ENCODE peak calls at places on chromosomes 16 and 17, in nine cellular contexts. A is stimulated activated CD8-positive, alpha-beta memory T cell treated with anti-CD3 and anti-CD28 coated beads, Interleukin-15, amount 100 ng/mL, for 4 hours; N is tibial nerve; T is activated CD8-positive, alpha-beta memory T cell treated with anti-CD3 and anti-CD28 coated beads for 1 hour; O is lower lobe of right lung; F is stimulated activated CD4-positive, alpha-beta T cell treated with anti-CD3 and anti-CD28 coated beads, TNF-alpha, amount 100 ng/mL, for 24 hours; P is KG1; C is colonic mucosa; J is effector memory CD4-positive, alpha-beta T cell. K is an unnamed sample.
A peak's percentile ranks its signal among the peaks of the same experiment; 100 is the strongest.

GRCh38 chr16:87170310-87170709 is 146.9 kb downstream of the C16orf95 start:
- DNase-seq in A (no peak), N (no peak), T (no peak), O (no peak), F (no peak), P (no peak), C (no peak), J (no peak), K (no peak)

GRCh38 chr16:53692146-53692545 is 11.5 kb downstream of the RPGRIP1L start:
- DNase-seq in A (no peak), N (no peak), T (no peak), O (no peak), F (no peak), P (no peak), C (no peak), J (no peak), K (no peak)

GRCh38 chr16:69112285-69113129 is 7.1 kb downstream of the HAS3 start:
- DNase-seq in A (no peak), N (peak; percentile 32), T (no peak), O (peak; percentile 75), F (peak; percentile 60), P (peak; percentile 10), C (peak; percentile 64), J (peak; percentile 23), K (no peak)

GRCh38 chr16:64914-65255 is 7.5 kb downstream of the RHBDF1 start:
- DNase-seq in A (no peak), N (no peak), T (no peak), O (no peak), F (no peak), P (no peak), C (no peak), J (no peak), K (no peak)

GRCh38 chr16:82248677-82249076 is 78.7 kb upstream of the MPHOSPH6 start:
- DNase-seq in A (no peak), N (no peak), T (no peak), O (no peak), F (no peak), P (no peak), C (no peak), J (no peak), K (no peak)

GRCh38 chr17:44345497-44346026 is 460 bp downstream of the GRN start:
- DNase-seq in A (no peak), N (peak; percentile 43), T (no peak), O (no peak), F (peak; percentile 34), P (peak; percentile 51), C (peak; percentile 75), J (peak; percentile 26), K (no peak)

GRCh38 chr17:7988750-7989178 is 13.7 kb upstream of the GUCY2D start:
- DNase-seq in A (no peak), N (peak; percentile 94), T (no peak), O (no peak), F (no peak), P (peak; percentile 75), C (peak; percentile 82), J (peak; percentile 28), K (peak; percentile 62)

GRCh38 chr17:19264681-19265080 is 27.5 kb downstream of the EPN2 start:
- DNase-seq in A (no peak), N (no peak), T (no peak), O (no peak), F (no peak), P (no peak), C (no peak), J (no peak), K (no peak)

GRCh38 chr16:47141773-47142468 is 1.8 kb downstream of the NETO2 start:
- DNase-seq in A (peak; percentile 53), N (peak; percentile 76), T (peak; percentile 65), O (peak; percentile 82), F (peak; percentile 78), P (peak; percentile 38), C (peak; percentile 92), J (peak; percentile 73), K (peak; percentile 31)

GRCh38 chr16:55439101-55439690 is 39.8 kb upstream of the MMP2 start:
- DNase-seq in A (no peak), N (no peak), T (no peak), O (no peak), F (no peak), P (no peak), C (no peak), J (no peak), K (no peak)

GRCh38 chr16:56788435-56788834 is 58.5 kb downstream of the NUP93 start:
- DNase-seq in A (no peak), N (no peak), T (no peak), O (no peak), F (no peak), P (no peak), C (no peak), J (no peak), K (no peak)

GRCh38 chr16:48507346-48507745 is 102.6 kb downstream of the N4BP1 start:
- DNase-seq in A (no peak), N (no peak), T (no peak), O (no peak), F (no peak), P (no peak), C (no peak), J (no peak), K (no peak)

GRCh38 chr16:52446076-52446475 is 100.9 kb downstream of the TOX3 start:
- DNase-seq in A (no peak), N (no peak), T (no peak), O (no peak), F (no peak), P (no peak), C (no peak), J (no peak), K (no peak)

GRCh38 chr16:2501938-2502900 is 11.5 kb upstream of the ATP6V0C start:
- DNase-seq in A (no peak), N (no peak), T (no peak), O (no peak), F (no peak), P (no peak), C (no peak), J (no peak), K (no peak)

GRCh38 chr17:75289832-75290337 is 652 bp upstream of the SLC25A19 start:
- DNase-seq in A (peak; percentile 51), N (peak; percentile 58), T (peak; percentile 35), O (peak; percentile 84), F (peak; percentile 60), P (peak; percentile 72), C (peak; percentile 64), J (peak; percentile 56), K (no peak)

GRCh38 chr17:56176101-56176500 is 22.8 kb downstream of the ANKFN1 start:
- DNase-seq in A (no peak), N (no peak), T (no peak), O (no peak), F (no peak), P (no peak), C (no peak), J (no peak), K (no peak)

GRCh38 chr17:5044630-5045029 is 9.4 kb upstream of the SLC52A1 start:
- DNase-seq in A (no peak), N (no peak), T (no peak), O (no peak), F (no peak), P (no peak), C (peak; percentile 60), J (no peak), K (no peak)

GRCh38 chr16:1610071-1610840 is 1.6 kb downstream of the IFT140 start:
- DNase-seq in A (peak; percentile 78), N (peak; percentile 84), T (peak; percentile 88), O (peak; percentile 91), F (peak; percentile 90), P (peak; percentile 70), C (peak; percentile 88), J (peak; percentile 87), K (peak; percentile 55)

GRCh38 chr16:89113661-89114060 is 20.0 kb downstream of the ACSF3 start:
- DNase-seq in A (no peak), N (no peak), T (no peak), O (peak; percentile 39), F (no peak), P (no peak), C (no peak), J (no peak), K (no peak)

GRCh38 chr16:87839542-87840461 is 29.5 kb downstream of the SLC7A5 start:
- DNase-seq in A (no peak), N (no peak), T (no peak), O (no peak), F (no peak), P (no peak), C (no peak), J (no peak), K (no peak)

GRCh38 chr16:88533945-88534641 is 36.1 kb upstream of the ZC3H18 start:
- DNase-seq in A (peak; percentile 69), N (peak; percentile 51), T (peak; percentile 72), O (peak; percentile 85), F (peak; percentile 80), P (no peak), C (peak; percentile 75), J (peak; percentile 68), K (peak; percentile 55)

GRCh38 chr17:59707971-59708425 is 544 bp downstream of the VMP1 start:
- DNase-seq in A (no peak), N (no peak), T (no peak), O (no peak), F (no peak), P (no peak), C (no peak), J (no peak), K (no peak)

GRCh38 chr16:26598061-26598460 is 468.7 kb upstream of the C16orf82 start:
- DNase-seq in A (peak; percentile 20), N (no peak), T (peak; percentile 25), O (no peak), F (peak; percentile 66), P (no peak), C (no peak), J (peak; percentile 36), K (no peak)